ENCODE peak calls at places on chromosome 4, in eight cellular contexts. U, G, F, X, J, V, N and E are unnamed samples.

GRCh38 chr4:11402192-11402591 is 26.5 kb downstream of the HS3ST1 start:
- DNase-seq in U (no peak), G (no peak), F (no peak), X (no peak), J (no peak), V (no peak), N (no peak), E (no peak)

GRCh38 chr4:80266267-80266901 is at the start of gene FGF5:
- DNase-seq in U (no peak), G (peak), F (peak), X (no peak), J (peak), V (peak), N (peak), E (peak)

GRCh38 chr4:174467107-174467506 is 55.2 kb downstream of the HPGD start:
- DNase-seq in U (no peak), G (no peak), F (no peak), X (no peak), J (peak), V (no peak), N (no peak), E (no peak)

GRCh38 chr4:113840850-113841249 is 79.3 kb upstream of the CAMK2D start:
- DNase-seq in U (no peak), G (no peak), F (no peak), X (no peak), J (no peak), V (no peak), N (no peak), E (peak)

GRCh38 chr4:15104825-15105224 is 102.5 kb downstream of the CPEB2 start:
- DNase-seq in U (no peak), G (no peak), F (no peak), X (no peak), J (no peak), V (no peak), N (no peak), E (no peak)

GRCh38 chr4:133178960-133179359 is 29.9 kb downstream of the PCDH10 start:
- DNase-seq in U (no peak), G (no peak), F (no peak), X (no peak), J (peak), V (no peak), N (no peak), E (no peak)

GRCh38 chr4:6944311-6945051 is 34.9 kb downstream of the TBC1D14 start:
- DNase-seq in U (no peak), G (peak), F (no peak), X (no peak), J (no peak), V (no peak), N (no peak), E (no peak)

GRCh38 chr4:54152846-54153600 is 53.1 kb downstream of the GSX2 start:
- DNase-seq in U (no peak), G (peak), F (peak), X (no peak), J (peak), V (no peak), N (no peak), E (peak)

GRCh38 chr4:87076690-87077358 is 142.0 kb downstream of the AFF1 start:
- DNase-seq in U (no peak), G (no peak), F (no peak), X (no peak), J (no peak), V (no peak), N (no peak), E (no peak)

GRCh38 chr4:7289619-7290018 is 97.3 kb downstream of the SORCS2 start:
- DNase-seq in U (no peak), G (peak), F (no peak), X (no peak), J (no peak), V (no peak), N (no peak), E (no peak)

GRCh38 chr4:48939785-48940184 is 33.2 kb upstream of the OCIAD2 start:
- DNase-seq in U (no peak), G (peak), F (no peak), X (no peak), J (peak), V (no peak), N (no peak), E (peak)

GRCh38 chr4:8393593-8394038 is 46.9 kb downstream of the ACOX3 start:
- DNase-seq in U (no peak), G (peak), F (peak), X (no peak), J (peak), V (peak), N (no peak), E (peak)

DNA sequence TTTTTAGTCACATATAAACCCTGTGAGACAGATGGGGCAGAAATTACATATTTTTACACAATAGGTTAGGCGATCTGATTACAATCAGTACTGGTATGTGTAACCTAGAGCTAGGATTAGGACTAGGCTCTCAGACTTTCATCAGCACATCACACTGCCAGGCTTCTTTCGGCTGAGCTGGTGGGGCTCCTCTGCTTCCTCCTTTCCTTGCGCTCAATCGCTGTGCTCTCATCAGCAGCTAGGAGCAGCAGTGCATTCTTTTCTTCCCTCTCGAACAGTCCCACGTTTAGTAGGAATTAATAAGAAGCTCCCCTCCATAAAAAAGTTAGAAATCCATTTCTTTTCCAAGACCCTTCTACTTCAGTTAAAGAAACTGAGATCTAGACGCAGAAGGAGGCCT is 350.4 kb downstream of the SPRY1 start:
- DNase-seq in U (no peak), G (no peak), F (no peak), X (no peak), J (no peak), V (no peak), N (no peak), E (no peak)
- TF ChIP-seq CTCF in U (no peak), G (no peak), F (no peak), X (no peak), J (peak), V (no peak), N (no peak), E (no peak)

GRCh38 chr4:34953145-34953799 is 1291.0 kb downstream of the ARAP2 start:
- DNase-seq in U (no peak), G (no peak), F (no peak), X (no peak), J (no peak), V (no peak), N (no peak), E (no peak)
- TF ChIP-seq CTCF in U (no peak), G (no peak), F (no peak), X (no peak), J (no peak), V (no peak), N (peak), E (peak)

DNA sequence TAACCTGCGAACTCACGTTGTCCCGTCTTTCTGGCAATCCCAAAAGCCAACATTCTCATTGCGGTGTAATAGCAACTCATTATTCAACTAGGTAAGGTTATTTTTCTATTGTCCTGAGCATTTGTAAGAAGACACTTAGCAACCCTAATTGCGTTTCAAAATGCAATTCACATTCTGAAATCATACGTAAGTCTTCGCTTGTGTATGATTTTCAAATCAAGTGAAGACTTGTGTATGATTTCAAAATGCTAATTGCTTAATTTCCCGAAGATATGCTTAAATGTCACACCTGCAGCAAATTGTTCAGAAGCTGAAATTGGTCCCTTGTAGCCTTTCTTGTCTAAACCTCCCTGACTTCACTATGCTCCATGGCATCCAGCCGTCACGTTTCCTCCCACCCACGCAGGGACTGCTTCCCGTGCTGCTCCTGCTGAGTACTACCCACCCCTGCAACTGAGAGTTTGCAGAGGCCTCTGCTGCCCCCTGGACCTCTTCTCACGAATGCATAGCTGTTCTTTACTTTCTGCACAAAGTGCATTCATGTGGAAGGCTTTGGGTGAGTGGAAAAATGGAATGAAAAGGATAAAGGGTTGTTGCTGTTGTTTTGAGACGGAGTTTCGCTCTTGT is 40.8 kb upstream of the CLDN24 start:
- DNase-seq in U (no peak), G (peak), F (no peak), X (no peak), J (peak), V (no peak), N (no peak), E (no peak)
- TF ChIP-seq CTCF in U (no peak), G (peak), F (no peak), X (no peak), J (peak), V (no peak), N (no peak), E (peak)

DNA sequence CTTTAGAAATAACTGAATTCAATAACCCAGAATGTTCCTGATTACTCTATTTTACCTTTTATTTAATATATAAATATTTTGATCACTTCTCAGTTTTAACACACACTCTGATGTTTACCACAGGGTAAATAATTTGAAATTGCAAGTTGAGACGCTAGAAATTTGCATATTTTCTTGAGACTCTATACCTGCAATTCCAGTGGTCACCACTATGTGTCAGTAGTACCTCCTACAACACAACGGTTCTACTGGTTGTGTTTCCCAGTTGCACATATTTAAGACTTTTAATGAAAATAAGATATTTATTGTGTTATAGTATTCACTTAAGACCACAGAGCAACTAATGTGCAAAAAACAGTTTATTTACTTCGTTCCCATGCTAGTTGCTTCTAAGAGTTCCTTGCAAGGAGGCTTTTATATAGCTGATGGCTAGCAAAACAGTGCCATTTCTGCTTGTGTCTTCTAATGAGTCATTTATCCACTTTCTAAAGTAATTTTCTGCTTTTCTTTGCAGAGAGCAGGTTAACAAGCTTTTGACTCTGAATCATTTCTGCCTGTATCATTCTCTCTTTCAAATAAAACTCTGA is 98.9 kb upstream of the PDLIM3 start:
- DNase-seq in U (no peak), G (peak), F (no peak), X (no peak), J (no peak), V (no peak), N (no peak), E (peak)
- TF ChIP-seq CTCF in U (no peak), G (peak), F (peak), X (no peak), J (peak), V (peak), N (peak), E (peak)

GRCh38 chr4:4901877-4902276 is 42.4 kb downstream of the MSX1 start:
- DNase-seq in U (no peak), G (no peak), F (no peak), X (no peak), J (no peak), V (no peak), N (no peak), E (no peak)
- TF ChIP-seq CTCF in U (no peak), G (no peak), F (no peak), X (no peak), J (no peak), V (no peak), N (no peak), E (no peak)

GRCh38 chr4:164536829-164537228 is 217.1 kb upstream of the SMIM31 start:
- DNase-seq in U (no peak), G (peak), F (no peak), X (no peak), J (peak), V (peak), N (no peak), E (peak)
- TF ChIP-seq CTCF in U (no peak), G (no peak), F (no peak), X (no peak), J (no peak), V (peak), N (no peak), E (no peak)

GRCh38 chr4:45455217-45455616 is 668.6 kb downstream of the GABRG1 start:
- DNase-seq in U (no peak), G (no peak), F (no peak), X (no peak), J (no peak), V (no peak), N (no peak), E (no peak)

DNA sequence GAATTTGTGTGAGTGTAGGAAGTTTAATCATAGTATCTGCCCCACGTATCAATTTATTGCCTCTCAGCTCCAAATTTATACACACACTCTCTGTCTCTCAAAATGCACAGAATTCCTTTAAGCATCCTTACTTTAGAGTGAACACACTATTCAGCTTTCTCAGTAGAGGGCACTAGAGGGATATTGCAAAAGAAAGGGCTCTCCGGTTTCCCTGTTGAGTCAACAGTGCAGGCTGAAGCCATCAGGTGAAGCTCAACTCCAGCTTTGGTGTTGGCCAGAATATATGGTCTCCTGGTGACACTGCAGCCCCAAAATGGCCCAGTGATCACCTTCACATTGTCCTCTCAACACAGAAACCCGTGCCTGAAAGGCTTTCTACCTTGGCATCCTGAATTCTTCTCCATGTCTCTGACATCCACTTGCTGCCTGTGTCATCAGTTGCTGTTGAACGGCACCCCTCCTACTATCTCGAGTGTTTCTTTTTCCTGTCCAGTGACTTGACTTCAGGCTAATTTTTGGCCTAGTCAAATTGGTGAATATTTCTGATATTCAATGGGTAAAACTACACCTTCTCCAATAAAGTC is 670.5 kb downstream of the GABRG1 start:
- DNase-seq in U (no peak), G (no peak), F (no peak), X (no peak), J (peak), V (no peak), N (peak), E (no peak)
- TF ChIP-seq CTCF in U (no peak), G (no peak), F (no peak), X (no peak), J (peak), V (no peak), N (peak), E (peak)

GRCh38 chr4:182775075-182775474 is 142.1 kb downstream of the DCTD start:
- DNase-seq in U (no peak), G (no peak), F (no peak), X (no peak), J (no peak), V (no peak), N (no peak), E (no peak)

GRCh38 chr4:182776376-182777058 is 140.7 kb downstream of the DCTD start:
- DNase-seq in U (no peak), G (peak), F (no peak), X (no peak), J (peak), V (no peak), N (no peak), E (no peak)

GRCh38 chr4:182778222-182778982 is 138.8 kb downstream of the DCTD start:
- DNase-seq in U (no peak), G (peak), F (no peak), X (no peak), J (peak), V (no peak), N (no peak), E (no peak)
- TF ChIP-seq CTCF in U (no peak), G (no peak), F (no peak), X (no peak), J (no peak), V (no peak), N (no peak), E (no peak)